ENCODE peak calls at places on chromosome 15, in five cellular contexts. Q, V, F, A and G are unnamed samples.

GRCh38 chr15:79004336-79004735 is 59.5 kb upstream of the CTSH start:
- DNase-seq in V (no peak), A (no peak), F (peak), Q (peak), G (peak)

GRCh38 chr15:77226652-77227051 is 155.7 kb upstream of the TSPAN3 start:
- DNase-seq in Q (no peak), A (no peak), V (no peak), F (no peak), G (no peak)

GRCh38 chr15:101239724-101240136 is 12.1 kb downstream of the CHSY1 start:
- DNase-seq in F (no peak), A (no peak), V (no peak), Q (no peak), G (no peak)

GRCh38 chr15:49273734-49274318 is 103.8 kb downstream of the GALK2 start:
- DNase-seq in V (no peak), A (no peak), Q (peak), F (no peak), G (no peak)

GRCh38 chr15:25969886-25970285 is 106.8 kb upstream of the ATP10A start:
- DNase-seq in A (no peak), Q (no peak), V (no peak), F (no peak), G (no peak)

GRCh38 chr15:81484076-81484475 is 110.1 kb upstream of the TMC3 start:
- DNase-seq in F (no peak), Q (no peak), A (no peak), V (no peak), G (no peak)

GRCh38 chr15:77832874-77833273 is 200.2 kb upstream of the LINGO1 start:
- DNase-seq in A (no peak), V (no peak), Q (no peak), F (no peak), G (no peak)

GRCh38 chr15:25091421-25092158 is 136.8 kb downstream of the SNRPN start:
- DNase-seq in V (no peak), F (no peak), Q (no peak), A (no peak), G (no peak)

GRCh38 chr15:25177955-25178801 is 223.4 kb downstream of the SNRPN start:
- DNase-seq in A (no peak), Q (no peak), F (peak), V (no peak), G (peak)

GRCh38 chr15:93982226-93982641 is 249.1 kb upstream of the MCTP2 start:
- DNase-seq in F (peak), V (no peak), A (peak), Q (no peak), G (peak)

GRCh38 chr15:57635300-57635944 is 43.7 kb downstream of the MYZAP start:
- DNase-seq in Q (peak), A (peak), F (peak), V (no peak), G (no peak)

GRCh38 chr15:40043927-40044716 is 5.1 kb upstream of the SRP14 start:
- DNase-seq in F (peak), A (no peak), Q (no peak), V (no peak), G (no peak)

GRCh38 chr15:101539492-101539891 is 50.0 kb upstream of the PCSK6 start:
- DNase-seq in F (no peak), V (no peak), A (no peak), Q (no peak), G (no peak)

GRCh38 chr15:60704129-60704528 is 225.2 kb upstream of the ICE2 start:
- DNase-seq in F (no peak), V (peak), A (no peak), Q (no peak), G (no peak)

GRCh38 chr15:56817266-56817665 is 84.0 kb upstream of the ZNF280D start:
- DNase-seq in F (no peak), Q (peak), A (no peak), V (no peak), G (no peak)

GRCh38 chr15:28179270-28179669 is 80.2 kb upstream of the OCA2 start:
- DNase-seq in V (no peak), F (no peak), A (no peak), Q (no peak), G (no peak)

GRCh38 chr15:45941367-45941766 is 306.5 kb downstream of the SQOR start:
- DNase-seq in Q (no peak), V (no peak), F (no peak), A (no peak), G (no peak)

GRCh38 chr15:39629376-39629775 is 48.5 kb downstream of the THBS1 start:
- DNase-seq in F (no peak), Q (peak), V (peak), A (no peak), G (no peak)

GRCh38 chr15:40594429-40594836 is 384 bp downstream of the KNL1 start:
- DNase-seq in Q (peak), V (no peak), A (peak), F (peak), G (peak)

GRCh38 chr15:24857094-24857437 is 97.7 kb upstream of the SNRPN start:
- DNase-seq in F (no peak), V (no peak), Q (no peak), A (no peak), G (no peak)

GRCh38 chr15:71338251-71338650 is 223.0 kb downstream of the THSD4 start:
- DNase-seq in F (peak), A (no peak), V (no peak), Q (no peak), G (no peak)
- H3K27ac ChIP-seq in F (peak), A (no peak), V (no peak), Q (no peak), G (no peak)

DNA sequence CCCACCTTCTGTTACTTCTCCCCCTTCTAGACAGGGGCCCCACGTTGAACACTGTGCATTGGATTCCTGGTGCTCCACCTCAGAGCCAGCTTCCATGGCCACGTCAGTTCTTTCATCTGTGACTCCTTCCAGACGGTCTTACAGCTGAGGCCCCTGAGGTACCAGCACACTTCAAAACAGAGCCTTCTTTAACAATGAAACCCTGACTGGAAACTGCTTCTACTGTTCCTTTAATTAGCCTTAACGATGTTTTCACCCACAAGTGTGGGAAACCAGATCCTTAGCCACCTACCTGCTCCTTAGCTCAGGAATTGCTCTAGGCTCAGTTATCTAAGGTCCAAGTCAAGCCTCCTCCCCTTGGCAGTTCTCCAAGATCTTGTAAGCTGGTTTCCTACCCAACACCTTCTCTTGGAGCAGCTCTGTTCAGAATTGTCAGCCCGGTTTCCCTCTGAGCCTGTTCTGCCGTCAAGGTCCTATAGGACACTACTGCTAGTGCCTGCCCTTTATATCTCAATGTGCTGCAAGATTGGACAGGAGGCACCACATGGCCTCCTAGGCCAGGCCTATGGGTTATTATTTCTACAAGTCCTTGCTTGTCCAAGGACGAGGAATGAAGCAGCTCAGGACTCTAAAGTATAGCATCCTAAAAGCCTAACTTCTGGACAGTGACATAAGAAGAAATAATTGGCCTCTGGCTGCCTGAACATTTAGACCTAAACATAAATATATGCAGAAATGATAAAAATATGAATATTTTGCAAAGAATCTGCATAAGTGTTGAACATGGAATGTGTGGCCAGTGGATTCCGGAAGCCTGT is 80.6 kb downstream of the FMN1 start:
- DNase-seq in V (no peak), A (no peak), F (no peak), Q (no peak), G (no peak)
- H3K27ac ChIP-seq in V (no peak), A (no peak), F (no peak), Q (no peak), G (no peak)

DNA sequence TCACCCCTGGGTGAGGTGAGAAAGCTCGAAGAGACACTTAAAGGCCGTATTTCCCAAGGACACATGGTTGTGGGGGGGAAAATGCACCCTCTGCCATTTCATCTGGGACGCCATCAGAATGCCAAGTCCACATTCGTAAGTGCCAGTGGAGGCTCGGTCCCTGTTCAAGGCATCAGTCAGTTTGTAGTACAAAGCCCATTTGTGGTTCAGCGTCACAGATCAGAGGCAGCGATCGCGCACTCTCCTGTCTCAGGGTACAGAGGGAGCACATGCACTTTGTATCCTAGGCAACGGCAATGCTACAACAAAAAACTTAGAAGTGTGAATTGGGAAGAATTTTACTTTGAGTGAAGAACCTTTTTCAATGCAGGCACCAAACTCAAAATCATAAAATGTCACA is 27.2 kb downstream of the SEMA6D start:
- DNase-seq in Q (no peak), F (no peak), V (no peak), A (no peak), G (no peak)
- H3K27ac ChIP-seq in Q (no peak), F (no peak), V (no peak), A (no peak), G (no peak)

GRCh38 chr15:31014608-31014925 is 23.1 kb upstream of the MTMR10 start:
- DNase-seq in A (no peak), Q (no peak), F (no peak), V (no peak), G (no peak)
- H3K27ac ChIP-seq in A (no peak), Q (no peak), F (no peak), V (no peak), G (no peak)

GRCh38 chr15:91861223-91861622 is 7.7 kb downstream of the SLCO3A1 start:
- DNase-seq in F (no peak), Q (no peak), A (no peak), V (no peak), G (no peak)
- H3K27ac ChIP-seq in F (no peak), Q (no peak), A (no peak), V (no peak), G (no peak)

GRCh38 chr15:29382862-29383261 is 113.2 kb upstream of the NSMCE3 start:
- DNase-seq in A (no peak), F (no peak), Q (no peak), V (no peak), G (no peak)
- H3K27ac ChIP-seq in A (no peak), F (no peak), Q (no peak), V (no peak), G (no peak)

DNA sequence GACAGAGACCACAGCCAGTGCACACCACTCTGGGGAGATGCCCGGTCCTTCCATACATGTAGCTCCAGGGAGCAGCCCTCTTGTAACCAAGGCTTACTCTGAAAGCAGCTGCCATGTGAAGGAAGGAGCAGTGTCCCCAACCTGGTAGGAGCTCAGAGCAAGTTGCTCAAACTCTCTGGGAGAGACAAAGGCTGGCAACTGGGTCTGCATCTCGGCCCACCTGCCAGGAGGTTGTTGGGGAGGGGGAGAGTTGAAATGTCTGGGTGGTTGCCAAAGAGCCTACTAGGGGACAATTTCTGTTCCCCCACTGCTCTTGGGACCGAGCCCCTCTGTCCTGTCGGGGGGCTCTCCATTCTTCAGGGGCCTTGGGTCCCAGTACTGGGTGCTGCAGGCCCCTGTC is 309.9 kb downstream of the TLE3 start:
- DNase-seq in A (no peak), V (no peak), F (no peak), Q (no peak), G (no peak)
- H3K27ac ChIP-seq in A (no peak), V (no peak), F (no peak), Q (no peak), G (no peak)

GRCh38 chr15:63195257-63196023 is 6.0 kb downstream of the RAB8B start:
- DNase-seq in Q (no peak), A (no peak), V (no peak), F (no peak), G (no peak)
- H3K27ac ChIP-seq in Q (no peak), A (no peak), V (no peak), F (no peak), G (no peak)

GRCh38 chr15:75620043-75620775 is 5.3 kb downstream of the SNUPN start:
- DNase-seq in Q (peak), F (peak), A (no peak), V (no peak), G (no peak)
- H3K27ac ChIP-seq in Q (peak), F (peak), A (peak), V (no peak), G (peak)